ENCODE peak calls at places on chromosomes 2 and 18, in six cellular contexts. Y, Z, X, H, G and N are unnamed samples. For H3K4me1, the result is how much of the 10 kb centered on the place peaks cover.

GRCh38 chr2:234003972-234004617 is 46.4 kb upstream of the SPP2 start:
- DNase-seq in G (peak), X (no peak), H (peak), Z (peak), Y (peak), N (peak)

GRCh38 chr2:197707316-197708213 is 2.4 kb downstream of the MARS2 start:
- DNase-seq in Z (peak), G (peak), H (peak), X (peak), Y (peak), N (peak)

GRCh38 chr2:145690183-145690582 is 1170.3 kb upstream of the ZEB2 start:
- DNase-seq in H (peak), Z (no peak), G (no peak), X (no peak), Y (no peak), N (no peak)

GRCh38 chr2:28993211-28993960 is 12.3 kb downstream of the TOGARAM2 start:
- DNase-seq in Z (peak), Y (no peak), X (no peak), H (peak), G (no peak), N (no peak)

GRCh38 chr2:105866439-105867170 is 121.9 kb downstream of the NCK2 start:
- DNase-seq in G (no peak), X (peak), Y (no peak), H (peak), Z (peak), N (peak)

GRCh38 chr2:17271401-17271800 is 246.8 kb downstream of the RAD51AP2 start:
- DNase-seq in Y (no peak), G (no peak), Z (no peak), H (no peak), X (no peak), N (peak)

GRCh38 chr2:60581461-60582282 is 28.2 kb upstream of the BCL11A start:
- DNase-seq in Z (peak), X (peak), Y (peak), H (peak), G (no peak), N (peak)

GRCh38 chr2:43391159-43391876 is 164.9 kb upstream of the ZFP36L2 start:
- DNase-seq in X (no peak), G (no peak), Y (no peak), Z (no peak), H (no peak), N (no peak)

GRCh38 chr2:177242136-177242987 is 22.2 kb downstream of the NFE2L2 start:
- DNase-seq in G (peak), X (no peak), Y (peak), H (peak), Z (no peak), N (peak)

GRCh38 chr2:36493221-36493620 is 104.7 kb downstream of the FEZ2 start:
- DNase-seq in Y (no peak), H (no peak), G (no peak), X (no peak), Z (no peak), N (no peak)

GRCh38 chr18:48106976-48107781 is 176.7 kb upstream of the SMAD2 start:
- DNase-seq in Y (no peak), G (no peak), H (no peak), Z (peak), X (no peak), N (no peak)

GRCh38 chr2:171706152-171706803 is 19.0 kb downstream of the DYNC1I2 start:
- DNase-seq in Y (peak), X (peak), H (peak), Z (no peak), G (no peak), N (peak)

GRCh38 chr2:67883316-67884080 is 179.3 kb downstream of the C1D start:
- DNase-seq in X (no peak), H (no peak), G (no peak), Y (no peak), Z (no peak), N (no peak)

GRCh38 chr2:212940816-212941215 is 210.6 kb downstream of the IKZF2 start:
- DNase-seq in Y (no peak), Z (peak), G (peak), X (peak), H (peak), N (peak)

GRCh38 chr2:20012282-20013060 is at the start of gene MATN3:
- DNase-seq in X (peak), Z (peak), Y (peak), H (no peak), G (no peak), N (peak)

GRCh38 chr2:219985017-219985416 is 357.6 kb downstream of the SLC4A3 start:
- DNase-seq in G (no peak), Y (no peak), Z (no peak), X (no peak), H (no peak), N (no peak)

GRCh38 chr2:240786871-240787311 is 33.1 kb downstream of the KIF1A start:
- DNase-seq in H (no peak), Z (no peak), G (no peak), X (no peak), Y (no peak), N (no peak)

GRCh38 chr2:98463081-98463481 is 18.4 kb downstream of the INPP4A start:
- DNase-seq in X (no peak), G (no peak), Y (no peak), H (no peak), Z (no peak), N (no peak)

GRCh38 chr2:144705328-144706245 is 185.7 kb upstream of the ZEB2 start:
- DNase-seq in Y (no peak), H (peak), X (no peak), Z (no peak), G (no peak), N (peak)

GRCh38 chr2:114254875-114255274 is 187.6 kb upstream of the DPP10 start:
- DNase-seq in H (no peak), Z (no peak), G (no peak), Y (no peak), X (no peak), N (no peak)

GRCh38 chr2:39408351-39409136 is 28.5 kb downstream of the MAP4K3 start:
- DNase-seq in Y (no peak), X (no peak), Z (no peak), H (no peak), G (no peak), N (peak)

GRCh38 chr2:182542501-182543258 is 115.8 kb upstream of the PDE1A start:
- DNase-seq in H (no peak), Z (no peak), G (no peak), Y (no peak), X (no peak), N (peak)

GRCh38 chr2:43328157-43328556 is 101.8 kb upstream of the ZFP36L2 start:
- DNase-seq in Z (no peak), G (no peak), Y (no peak), H (no peak), X (no peak), N (no peak)

GRCh38 chr2:31189141-31189540 is 28.2 kb downstream of the CAPN14 start:
- DNase-seq in G (no peak), X (no peak), Z (no peak), Y (no peak), H (no peak), N (no peak)

GRCh38 chr2:44325897-44326296 is 35.4 kb downstream of the PREPL start:
- DNase-seq in Y (no peak), Z (no peak), G (no peak), H (no peak), X (no peak), N (no peak)

GRCh38 chr2:71807969-71808451 is 339.7 kb downstream of the CYP26B1 start:
- DNase-seq in H (no peak), Y (no peak), Z (peak), X (no peak), G (no peak), N (no peak)

GRCh38 chr2:6914829-6915228 is 2.4 kb upstream of the RNF144A start:
- DNase-seq in H (peak), G (peak), X (no peak), Y (no peak), Z (no peak), N (no peak)

GRCh38 chr2:64807417-64807816 is 153.7 kb upstream of the SERTAD2 start:
- DNase-seq in G (peak), Z (no peak), X (no peak), Y (peak), H (peak), N (peak)

GRCh38 chr2:64401501-64401880 is 52.5 kb upstream of the LGALSL start:
- DNase-seq in H (no peak), G (no peak), Y (no peak), Z (peak), X (no peak), N (no peak)

GRCh38 chr2:241636182-241636982 is 576 bp downstream of the THAP4 start:
- DNase-seq in X (peak), Y (peak), H (peak), Z (peak), G (no peak), N (peak)

GRCh38 chr2:8548871-8549221 is 133.0 kb upstream of the ID2 start:
- DNase-seq in G (no peak), X (no peak), H (no peak), Y (no peak), Z (no peak), N (no peak)

GRCh38 chr18:7237670-7238272 is 6.9 kb downstream of the LRRC30 start:
- DNase-seq in Z (no peak), X (no peak), G (no peak), Y (no peak), H (no peak), N (no peak)

GRCh38 chr18:74745658-74746403 is 148.2 kb downstream of the ZNF407 start:
- DNase-seq in Y (peak), G (peak), X (no peak), H (peak), Z (no peak), N (peak)

GRCh38 chr2:112757265-112757664 is 7.1 kb downstream of the CKAP2L start:
- DNase-seq in X (no peak), G (no peak), Z (no peak), H (no peak), Y (no peak), N (no peak)

GRCh38 chr2:11117776-11118175 is 37.5 kb upstream of the SLC66A3 start:
- DNase-seq in H (no peak), G (no peak), Z (peak), X (no peak), Y (no peak), N (no peak)

DNA sequence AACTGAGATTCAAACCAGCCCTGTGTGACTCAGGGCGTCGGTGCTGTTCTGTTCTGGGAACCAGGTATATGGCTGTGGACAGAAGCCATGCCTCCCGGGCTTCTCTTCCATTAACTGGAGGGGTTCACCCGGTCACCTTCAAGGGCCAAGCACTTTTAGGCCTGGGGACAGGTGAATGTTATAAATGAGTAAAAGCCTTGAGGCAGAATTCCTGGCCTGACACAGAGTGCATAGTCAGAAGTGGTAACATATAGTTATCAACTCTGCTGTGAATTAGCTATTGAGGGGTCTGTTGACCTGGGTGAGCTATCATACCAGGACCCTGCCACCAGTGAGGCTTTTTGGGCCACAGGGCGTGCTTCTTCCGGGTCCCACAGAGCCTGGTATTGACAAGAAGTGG is 2.7 kb downstream of the FHOD3 start:
- DNase-seq in Y (no peak), Z (no peak), G (no peak), X (no peak), H (no peak), N (no peak)
- H3K4me3 ChIP-seq in Y (no peak), Z (no peak), G (no peak), X (no peak), H (no peak), N (no peak)

DNA sequence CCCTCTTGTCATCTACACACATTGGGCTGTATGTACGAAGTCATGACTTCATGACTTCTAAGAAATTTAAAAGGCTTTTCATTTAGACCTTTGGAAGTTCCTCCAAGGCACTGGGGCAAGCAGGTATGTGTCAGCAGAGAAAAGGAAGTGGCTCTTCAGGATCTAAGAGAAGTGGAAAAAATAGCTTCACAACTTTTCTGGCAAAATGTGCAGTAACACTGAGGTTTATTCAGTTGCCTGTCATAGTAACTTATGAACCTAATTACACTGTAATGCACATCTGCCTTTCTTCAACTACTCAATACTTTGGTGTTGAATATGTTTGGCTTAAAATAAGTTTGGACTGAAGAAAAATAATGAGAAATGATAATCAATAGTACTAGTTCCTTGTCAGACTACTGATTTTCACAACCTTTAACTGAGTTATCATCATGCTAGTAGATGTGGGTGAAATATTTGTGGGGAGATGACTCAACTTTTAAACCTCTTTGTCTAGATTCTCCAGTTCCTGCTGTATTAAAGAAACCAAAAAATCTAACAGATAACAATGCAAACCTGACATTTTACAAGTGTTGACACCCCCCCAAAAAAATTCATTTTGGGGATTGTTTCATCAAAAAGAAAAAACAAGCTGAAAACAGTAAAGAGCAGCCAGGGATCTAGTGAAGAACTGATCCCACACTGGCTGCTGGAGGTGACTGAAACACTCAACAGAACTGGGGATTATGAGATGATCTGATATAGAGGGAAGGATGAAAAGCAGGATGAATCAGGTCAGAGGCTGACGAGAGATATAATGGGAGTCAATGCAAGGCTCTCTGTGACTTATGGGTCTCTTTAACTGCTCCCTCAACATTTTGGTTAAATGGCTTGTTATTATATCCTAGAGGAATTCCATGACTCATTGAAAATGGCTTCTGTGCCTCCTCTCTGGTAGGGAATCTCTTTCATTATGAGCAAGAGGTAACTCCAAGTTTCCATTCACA is 84.6 kb downstream of the COLEC12 start:
- DNase-seq in Y (no peak), H (peak), X (no peak), Z (no peak), G (no peak), N (peak)
- H3K4me1 ChIP-seq in Y (under half), H (under half), X (under half), Z (under half), G (under half), N (under half)

DNA sequence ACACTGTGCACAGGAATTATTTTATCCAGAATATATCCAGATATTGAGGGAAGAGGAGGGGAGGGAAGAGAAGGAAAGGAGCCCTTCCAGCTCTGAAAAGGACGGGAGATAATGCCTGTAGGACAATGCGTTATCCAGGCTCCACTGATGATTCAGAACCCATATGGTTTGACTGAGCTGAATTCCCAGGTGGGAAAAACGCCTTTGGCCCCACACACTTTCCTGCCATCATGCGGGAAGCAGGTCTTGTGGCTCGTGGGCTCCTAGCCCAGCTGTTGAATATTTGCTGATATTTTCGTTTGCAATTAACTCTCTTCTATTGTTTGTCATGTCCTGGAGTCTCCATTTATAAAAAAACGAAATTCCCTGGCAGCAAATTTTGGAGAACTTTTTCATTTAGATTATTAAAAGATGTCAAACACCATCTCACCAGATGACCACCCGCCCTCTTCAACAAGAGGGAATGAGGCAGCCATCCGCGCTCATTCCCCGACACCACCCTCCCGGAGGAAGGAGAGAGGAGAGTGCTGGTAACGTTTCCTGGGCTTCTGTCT is 8.9 kb downstream of the COL6A3 start:
- DNase-seq in Y (no peak), Z (no peak), G (no peak), H (no peak), X (no peak), N (no peak)
- H3K9ac ChIP-seq in Y (no peak), Z (no peak), G (no peak), H (no peak), X (no peak), N (peak)

GRCh38 chr2:46538393-46538792 is 59.0 kb downstream of the TMEM247 start:
- DNase-seq in X (no peak), Z (no peak), Y (no peak), H (no peak), G (no peak), N (peak)

GRCh38 chr2:46535360-46535759 is 56.0 kb downstream of the TMEM247 start:
- DNase-seq in Z (no peak), G (no peak), Y (no peak), H (no peak), X (no peak), N (no peak)

GRCh38 chr2:46537624-46538023 is 58.3 kb downstream of the TMEM247 start:
- DNase-seq in H (no peak), Z (no peak), G (no peak), Y (no peak), X (no peak), N (no peak)

GRCh38 chr2:46534589-46534988 is 55.2 kb downstream of the TMEM247 start:
- DNase-seq in X (no peak), Z (no peak), H (no peak), Y (no peak), G (no peak), N (no peak)

DNA sequence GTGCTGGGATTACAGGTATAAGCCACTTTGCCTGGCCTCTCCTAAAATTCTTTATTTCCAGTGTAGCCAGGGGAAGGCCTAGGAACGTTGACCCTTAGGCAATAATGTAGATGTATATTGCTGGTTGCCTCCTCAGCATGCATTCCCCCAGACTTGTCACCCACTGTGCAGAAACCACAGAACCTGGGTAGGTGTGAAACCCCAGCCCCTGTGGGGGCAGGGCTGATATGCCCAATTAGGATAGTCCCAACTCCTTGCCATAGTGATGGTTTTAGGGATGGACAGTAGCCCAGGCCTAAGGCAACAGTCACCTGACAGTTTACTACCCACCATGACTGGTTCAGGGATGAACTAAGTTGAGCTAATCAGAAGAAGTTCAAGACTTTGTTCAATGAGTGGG is 57.7 kb downstream of the TMEM247 start:
- DNase-seq in H (no peak), G (no peak), Z (no peak), X (no peak), Y (no peak), N (no peak)
- H3K4me3 ChIP-seq in H (no peak), G (no peak), Z (no peak), X (no peak), Y (no peak), N (no peak)